ENCODE peak calls at places on chromosomes 16 and 17, in five cellular contexts. One of them, this sample, is unnamed.

GRCh38 chr17:79992657-79993389 is 42.8 kb downstream of the TBC1D16 start:
- DNase-seq in pancreas: no peak
- DNase-seq in RWPE1: no peak
- DNase-seq in hepatocyte: no peak
- DNase-seq in ovary: peak
- DNase-seq in this sample: no peak

GRCh38 chr17:30217746-30218245 is 17.7 kb downstream of the SLC6A4 start:
- DNase-seq in hepatocyte: no peak
- DNase-seq in RWPE1: no peak
- DNase-seq in ovary: no peak
- DNase-seq in pancreas: no peak
- DNase-seq in this sample: no peak

GRCh38 chr16:85302848-85303353 is 190.6 kb upstream of the CIBAR2 start:
- DNase-seq in pancreas: no peak
- DNase-seq in RWPE1: no peak
- DNase-seq in ovary: no peak
- DNase-seq in hepatocyte: no peak
- DNase-seq in this sample: no peak

GRCh38 chr17:6092182-6092922 is 22.2 kb downstream of the WSCD1 start:
- DNase-seq in pancreas: no peak
- DNase-seq in ovary: no peak
- DNase-seq in RWPE1: no peak
- DNase-seq in hepatocyte: no peak
- DNase-seq in this sample: no peak

GRCh38 chr16:23952128-23953041 is 116.6 kb downstream of the PRKCB start:
- DNase-seq in ovary: no peak
- DNase-seq in RWPE1: no peak
- DNase-seq in hepatocyte: peak
- DNase-seq in pancreas: no peak
- DNase-seq in this sample: no peak

GRCh38 chr16:86994651-86995171 is 322.5 kb downstream of the C16orf95 start:
- DNase-seq in RWPE1: peak
- DNase-seq in ovary: no peak
- DNase-seq in hepatocyte: peak
- DNase-seq in pancreas: no peak
- DNase-seq in this sample: no peak

GRCh38 chr16:72467157-72467759 is 295.3 kb upstream of the PMFBP1 start:
- DNase-seq in pancreas: no peak
- DNase-seq in ovary: no peak
- DNase-seq in RWPE1: peak
- DNase-seq in hepatocyte: peak
- DNase-seq in this sample: no peak

GRCh38 chr17:4375039-4375748 is 8.7 kb upstream of the UBE2G1 start:
- DNase-seq in ovary: no peak
- DNase-seq in hepatocyte: no peak
- DNase-seq in RWPE1: no peak
- DNase-seq in pancreas: no peak
- DNase-seq in this sample: no peak

GRCh38 chr16:84117482-84117843 is 721 bp upstream of the MBTPS1 start:
- DNase-seq in pancreas: no peak
- DNase-seq in hepatocyte: no peak
- DNase-seq in RWPE1: peak
- DNase-seq in ovary: no peak
- DNase-seq in this sample: peak

GRCh38 chr16:4556580-4556979 is 440 bp downstream of the C16orf96 start:
- DNase-seq in ovary: no peak
- DNase-seq in pancreas: no peak
- DNase-seq in hepatocyte: no peak
- DNase-seq in RWPE1: no peak
- DNase-seq in this sample: no peak

GRCh38 chr16:21037168-21037567 is 113.5 kb downstream of the DNAH3 start:
- DNase-seq in pancreas: no peak
- DNase-seq in RWPE1: no peak
- DNase-seq in hepatocyte: no peak
- DNase-seq in ovary: no peak
- DNase-seq in this sample: no peak

GRCh38 chr16:11672206-11673090 is 4.2 kb downstream of the SNN start:
- DNase-seq in hepatocyte: no peak
- DNase-seq in RWPE1: no peak
- DNase-seq in ovary: no peak
- DNase-seq in pancreas: no peak
- DNase-seq in this sample: peak

GRCh38 chr17:3962217-3963069 is 1.8 kb downstream of the ATP2A3 start:
- DNase-seq in pancreas: no peak
- DNase-seq in hepatocyte: no peak
- DNase-seq in ovary: no peak
- DNase-seq in RWPE1: no peak
- DNase-seq in this sample: no peak

GRCh38 chr17:68178831-68179230 is 69.0 kb upstream of the AMZ2 start:
- DNase-seq in hepatocyte: no peak
- DNase-seq in ovary: no peak
- DNase-seq in pancreas: no peak
- DNase-seq in RWPE1: no peak
- DNase-seq in this sample: no peak

GRCh38 chr16:51155199-51155607 is 4.1 kb upstream of the SALL1 start:
- DNase-seq in ovary: no peak
- DNase-seq in hepatocyte: no peak
- DNase-seq in pancreas: no peak
- DNase-seq in RWPE1: no peak
- DNase-seq in this sample: no peak

GRCh38 chr17:15456972-15457722 is 10.3 kb downstream of the CDRT4 start:
- DNase-seq in RWPE1: no peak
- DNase-seq in hepatocyte: peak
- DNase-seq in pancreas: no peak
- DNase-seq in ovary: peak
- DNase-seq in this sample: no peak

GRCh38 chr17:31327534-31328526 is 6.4 kb upstream of the EVI2A start:
- DNase-seq in hepatocyte: no peak
- DNase-seq in RWPE1: peak
- DNase-seq in pancreas: no peak
- DNase-seq in ovary: no peak
- DNase-seq in this sample: no peak

GRCh38 chr16:684961-685696 is 995 bp upstream of the JMJD8 start:
- DNase-seq in ovary: peak
- DNase-seq in hepatocyte: no peak
- DNase-seq in pancreas: no peak
- DNase-seq in RWPE1: no peak
- DNase-seq in this sample: no peak

GRCh38 chr16:59045496-59045895 is 311.4 kb upstream of the GOT2 start:
- DNase-seq in hepatocyte: no peak
- DNase-seq in RWPE1: no peak
- DNase-seq in ovary: no peak
- DNase-seq in pancreas: no peak
- DNase-seq in this sample: no peak

GRCh38 chr17:76277300-76278267 is 12.4 kb downstream of the UBALD2 start:
- DNase-seq in pancreas: peak
- DNase-seq in RWPE1: no peak
- DNase-seq in ovary: no peak
- DNase-seq in hepatocyte: no peak
- DNase-seq in this sample: no peak

GRCh38 chr16:81601008-81601428 is 156.4 kb downstream of the CMIP start:
- DNase-seq in hepatocyte: peak
- DNase-seq in ovary: no peak
- DNase-seq in pancreas: no peak
- DNase-seq in RWPE1: peak
- DNase-seq in this sample: no peak

GRCh38 chr16:380837-381787 is 666 bp downstream of the PGAP6 start:
- DNase-seq in hepatocyte: peak
- DNase-seq in RWPE1: no peak
- DNase-seq in pancreas: peak
- DNase-seq in ovary: peak
- DNase-seq in this sample: no peak

GRCh38 chr17:66625321-66625767 is 209.6 kb upstream of the CACNG5 start:
- DNase-seq in hepatocyte: peak
- DNase-seq in pancreas: no peak
- DNase-seq in ovary: no peak
- DNase-seq in RWPE1: peak
- DNase-seq in this sample: no peak
- TF ChIP-seq CTCF in hepatocyte: peak
- TF ChIP-seq CTCF in pancreas: no peak
- TF ChIP-seq CTCF in ovary: peak
- TF ChIP-seq CTCF in RWPE1: peak
- TF ChIP-seq CTCF in this sample: no peak

GRCh38 chr17:12987120-12987519 is 30.7 kb downstream of the ELAC2 start:
- DNase-seq in RWPE1: no peak
- DNase-seq in pancreas: no peak
- DNase-seq in hepatocyte: no peak
- DNase-seq in ovary: no peak
- DNase-seq in this sample: no peak

GRCh38 chr17:12993631-12994030 is 24.2 kb downstream of the ELAC2 start:
- DNase-seq in RWPE1: no peak
- DNase-seq in hepatocyte: no peak
- DNase-seq in ovary: no peak
- DNase-seq in pancreas: no peak
- DNase-seq in this sample: no peak

GRCh38 chr17:12990926-12991325 is 26.9 kb downstream of the ELAC2 start:
- DNase-seq in ovary: no peak
- DNase-seq in pancreas: no peak
- DNase-seq in RWPE1: no peak
- DNase-seq in hepatocyte: no peak
- DNase-seq in this sample: no peak

GRCh38 chr17:12992676-12993075 is 25.2 kb downstream of the ELAC2 start:
- DNase-seq in pancreas: no peak
- DNase-seq in hepatocyte: no peak
- DNase-seq in RWPE1: no peak
- DNase-seq in ovary: no peak
- DNase-seq in this sample: no peak

GRCh38 chr17:12990041-12990808 is 27.6 kb downstream of the ELAC2 start:
- DNase-seq in ovary: no peak
- DNase-seq in hepatocyte: no peak
- DNase-seq in pancreas: peak
- DNase-seq in RWPE1: no peak
- DNase-seq in this sample: no peak
- H3K27ac ChIP-seq in ovary: no peak
- H3K27ac ChIP-seq in hepatocyte: no peak
- H3K27ac ChIP-seq in pancreas: no peak
- H3K27ac ChIP-seq in RWPE1: no peak
- H3K27ac ChIP-seq in this sample: no peak

GRCh38 chr16:76157629-76158028 is 119.6 kb upstream of the CNTNAP4 start:
- DNase-seq in ovary: no peak
- DNase-seq in hepatocyte: no peak
- DNase-seq in RWPE1: no peak
- DNase-seq in pancreas: no peak
- DNase-seq in this sample: no peak
- TF ChIP-seq CTCF in ovary: no peak
- TF ChIP-seq CTCF in hepatocyte: no peak
- TF ChIP-seq CTCF in RWPE1: no peak
- TF ChIP-seq CTCF in pancreas: no peak
- TF ChIP-seq CTCF in this sample: no peak

GRCh38 chr17:7445011-7445927 is at the start of gene CHRNB1:
- DNase-seq in hepatocyte: peak
- DNase-seq in pancreas: peak
- DNase-seq in RWPE1: no peak
- DNase-seq in ovary: peak
- DNase-seq in this sample: no peak
- H3K27ac ChIP-seq in hepatocyte: peak
- H3K27ac ChIP-seq in pancreas: peak
- H3K27ac ChIP-seq in RWPE1: peak
- H3K27ac ChIP-seq in ovary: no peak
- H3K27ac ChIP-seq in this sample: no peak

GRCh38 chr17:63621684-63622570 is at the start of gene MAP3K3:
- DNase-seq in ovary: peak
- DNase-seq in pancreas: peak
- DNase-seq in hepatocyte: peak
- DNase-seq in RWPE1: peak
- DNase-seq in this sample: peak
- TF ChIP-seq CTCF in ovary: peak
- TF ChIP-seq CTCF in pancreas: no peak
- TF ChIP-seq CTCF in hepatocyte: peak
- TF ChIP-seq CTCF in RWPE1: no peak
- TF ChIP-seq CTCF in this sample: no peak

GRCh38 chr17:78793415-78793814 is 11.3 kb upstream of the CYTH1 start:
- DNase-seq in RWPE1: no peak
- DNase-seq in pancreas: no peak
- DNase-seq in hepatocyte: no peak
- DNase-seq in ovary: no peak
- DNase-seq in this sample: no peak

GRCh38 chr17:78794399-78794798 is 12.3 kb upstream of the CYTH1 start:
- DNase-seq in RWPE1: no peak
- DNase-seq in pancreas: no peak
- DNase-seq in ovary: no peak
- DNase-seq in hepatocyte: no peak
- DNase-seq in this sample: no peak

GRCh38 chr17:78790552-78790951 is 8.5 kb upstream of the CYTH1 start:
- DNase-seq in pancreas: no peak
- DNase-seq in RWPE1: no peak
- DNase-seq in ovary: no peak
- DNase-seq in hepatocyte: no peak
- DNase-seq in this sample: no peak

GRCh38 chr17:78793968-78794367 is 11.9 kb upstream of the CYTH1 start:
- DNase-seq in ovary: no peak
- DNase-seq in hepatocyte: no peak
- DNase-seq in pancreas: no peak
- DNase-seq in RWPE1: no peak
- DNase-seq in this sample: no peak

GRCh38 chr17:78791840-78792709 is 10.0 kb upstream of the CYTH1 start:
- DNase-seq in ovary: no peak
- DNase-seq in pancreas: no peak
- DNase-seq in RWPE1: no peak
- DNase-seq in hepatocyte: no peak
- DNase-seq in this sample: no peak
- H3K27ac ChIP-seq in ovary: peak
- H3K27ac ChIP-seq in pancreas: no peak
- H3K27ac ChIP-seq in RWPE1: peak
- H3K27ac ChIP-seq in hepatocyte: peak
- H3K27ac ChIP-seq in this sample: peak

GRCh38 chr17:48908853-48909394 is 717 bp downstream of the UBE2Z start:
- DNase-seq in ovary: peak
- DNase-seq in hepatocyte: peak
- DNase-seq in RWPE1: peak
- DNase-seq in pancreas: peak
- DNase-seq in this sample: peak

GRCh38 chr17:48907713-48908046 is 527 bp upstream of the UBE2Z start:
- DNase-seq in hepatocyte: peak
- DNase-seq in pancreas: no peak
- DNase-seq in ovary: no peak
- DNase-seq in RWPE1: peak
- DNase-seq in this sample: no peak

GRCh38 chr17:48909796-48910195 is 1.6 kb downstream of the UBE2Z start:
- DNase-seq in RWPE1: no peak
- DNase-seq in pancreas: no peak
- DNase-seq in ovary: no peak
- DNase-seq in hepatocyte: no peak
- DNase-seq in this sample: no peak

GRCh38 chr17:48910370-48910769 is 2.2 kb downstream of the UBE2Z start:
- DNase-seq in ovary: no peak
- DNase-seq in hepatocyte: no peak
- DNase-seq in RWPE1: no peak
- DNase-seq in pancreas: no peak
- DNase-seq in this sample: no peak

GRCh38 chr17:48908047-48908843 is at the start of gene UBE2Z:
- DNase-seq in RWPE1: peak
- DNase-seq in ovary: peak
- DNase-seq in pancreas: peak
- DNase-seq in hepatocyte: peak
- DNase-seq in this sample: peak
- TF ChIP-seq CTCF in RWPE1: no peak
- TF ChIP-seq CTCF in ovary: no peak
- TF ChIP-seq CTCF in pancreas: no peak
- TF ChIP-seq CTCF in hepatocyte: peak
- TF ChIP-seq CTCF in this sample: no peak

This sample was measured in CD4-positive, alpha-beta T cell.